ENCODE peak calls at places on chromosomes 3 and 15, in eight cellular contexts. G is psoas muscle; U is germinal center; W is NCI-H1436; T is myocyte; X is stimulated activated CD4-positive, alpha-beta T cell treated with anti-CD3 and anti-CD28 coated beads, Interleukin-1b, Interleukin-23, amount 100 ng/mL, for 24 hours; B is SK-N-MC; D is stromal cell of bone marrow. F is an unnamed sample.

GRCh38 chr15:28191832-28192231 is 92.7 kb upstream of the OCA2 start:
- DNase-seq in D (peak; percentile 68), X (no peak), B (no peak), G (peak; percentile 71), T (peak; percentile 98), U (no peak), W (no peak), F (peak; percentile 94)

GRCh38 chr3:99429501-99429900 is 208.9 kb upstream of the COL8A1 start:
- DNase-seq in W (no peak), G (no peak), X (no peak), D (no peak), U (no peak), B (no peak), T (no peak), F (peak; percentile 8)

GRCh38 chr15:51374131-51374530 is 32.7 kb downstream of the GLDN start:
- DNase-seq in B (no peak), X (no peak), W (peak; percentile 96), G (no peak), U (no peak), D (no peak), T (no peak), F (no peak)

GRCh38 chr3:21752749-21753347 is 1.8 kb upstream of the ZNF385D start:
- DNase-seq in W (peak; percentile 39), G (no peak), T (peak; percentile 79), B (no peak), U (no peak), D (peak; percentile 65), X (no peak), F (peak; percentile 73)

GRCh38 chr3:43728947-43729346 is 38.2 kb downstream of the ABHD5 start:
- DNase-seq in B (no peak), D (peak; percentile 88), W (no peak), U (no peak), X (no peak), G (no peak), T (peak; percentile 36), F (no peak)

GRCh38 chr3:122497425-122497824 is 17.3 kb downstream of the KPNA1 start:
- DNase-seq in G (no peak), X (no peak), U (no peak), B (no peak), D (peak; percentile 91), T (peak; percentile 91), W (no peak), F (peak; percentile 87)

GRCh38 chr15:28983432-28984311 is 97.9 kb downstream of the APBA2 start:
- DNase-seq in B (no peak), U (no peak), D (no peak), W (no peak), G (no peak), T (no peak), X (no peak), F (no peak)

GRCh38 chr3:31732548-31732947 is 199.8 kb downstream of the STT3B start:
- DNase-seq in X (no peak), U (no peak), W (no peak), T (no peak), B (no peak), D (no peak), G (no peak), F (no peak)

GRCh38 chr15:72463702-72464101 is 10.4 kb upstream of the ARIH1 start:
- DNase-seq in U (no peak), G (no peak), X (no peak), D (no peak), B (no peak), W (no peak), T (no peak), F (no peak)

GRCh38 chr3:50254577-50255250 is 14.2 kb upstream of the SEMA3B start:
- DNase-seq in B (no peak), U (no peak), G (peak; percentile 83), D (no peak), X (no peak), T (no peak), W (no peak), F (peak; percentile 46)

GRCh38 chr3:176953106-176954080 is 243.9 kb downstream of the TBL1XR1 start:
- DNase-seq in G (peak; percentile 87), U (no peak), D (peak; percentile 54), T (peak; percentile 93), W (no peak), B (no peak), X (no peak), F (peak; percentile 70)

GRCh38 chr15:61011576-61012336 is 217.3 kb downstream of the RORA start:
- DNase-seq in W (no peak), T (no peak), B (no peak), G (no peak), U (no peak), D (no peak), X (no peak), F (no peak)

GRCh38 chr3:27451261-27451660 is 32.9 kb downstream of the SLC4A7 start:
- DNase-seq in G (no peak), W (no peak), D (no peak), T (no peak), B (no peak), X (no peak), U (no peak), F (no peak)

GRCh38 chr15:62517541-62517940 is 352.5 kb upstream of the C2CD4B start:
- DNase-seq in T (no peak), G (no peak), B (no peak), U (no peak), W (no peak), D (no peak), X (no peak), F (no peak)

F was measured in AG08395.